ENCODE peak calls at places on chromosomes 6 and 20, in eight cellular contexts. One of them, this sample, is unnamed.

GRCh38 chr6:147999001-147999540 is 343.6 kb upstream of the SASH1 start:
- DNase-seq in CD4-positive, alpha-beta T cell: no peak
- DNase-seq in A673: no peak
- DNase-seq in neural progenitor cell: no peak
- DNase-seq in GM12865: no peak
- DNase-seq in astrocyte: no peak
- DNase-seq in RWPE1: no peak
- DNase-seq in K562: no peak
- DNase-seq in this sample: peak; percentile 6

GRCh38 chr6:145374566-145374965 is 360.8 kb downstream of the EPM2A start:
- DNase-seq in CD4-positive, alpha-beta T cell: no peak
- DNase-seq in A673: no peak
- DNase-seq in neural progenitor cell: no peak
- DNase-seq in GM12865: no peak
- DNase-seq in astrocyte: no peak
- DNase-seq in RWPE1: no peak
- DNase-seq in K562: no peak
- DNase-seq in this sample: no peak

GRCh38 chr20:44941292-44941691 is 18.9 kb downstream of the TOMM34 start:
- DNase-seq in CD4-positive, alpha-beta T cell: no peak
- DNase-seq in A673: no peak
- DNase-seq in neural progenitor cell: no peak
- DNase-seq in GM12865: no peak
- DNase-seq in astrocyte: no peak
- DNase-seq in RWPE1: no peak
- DNase-seq in K562: no peak
- DNase-seq in this sample: no peak

GRCh38 chr20:19998990-19999705 is 18.0 kb upstream of the NAA20 start:
- DNase-seq in CD4-positive, alpha-beta T cell: no peak
- DNase-seq in A673: no peak
- DNase-seq in neural progenitor cell: no peak
- DNase-seq in GM12865: no peak
- DNase-seq in astrocyte: no peak
- DNase-seq in RWPE1: no peak
- DNase-seq in K562: no peak
- DNase-seq in this sample: no peak

GRCh38 chr6:19410477-19410876 is 426.7 kb upstream of the ID4 start:
- DNase-seq in CD4-positive, alpha-beta T cell: no peak
- DNase-seq in A673: no peak
- DNase-seq in neural progenitor cell: no peak
- DNase-seq in GM12865: no peak
- DNase-seq in astrocyte: peak; percentile 88
- DNase-seq in RWPE1: peak; percentile 85
- DNase-seq in K562: no peak
- DNase-seq in this sample: no peak

GRCh38 chr6:144415835-144416237 is 130.7 kb downstream of the UTRN start:
- DNase-seq in CD4-positive, alpha-beta T cell: no peak
- DNase-seq in A673: no peak
- DNase-seq in neural progenitor cell: no peak
- DNase-seq in GM12865: no peak
- DNase-seq in astrocyte: peak; percentile 94
- DNase-seq in RWPE1: peak; percentile 65
- DNase-seq in K562: no peak
- DNase-seq in this sample: no peak

GRCh38 chr6:167826230-167827061 is at the start of gene AFDN:
- DNase-seq in CD4-positive, alpha-beta T cell: peak; percentile 40
- DNase-seq in A673: peak; percentile 80
- DNase-seq in neural progenitor cell: peak; percentile 89
- DNase-seq in GM12865: peak; percentile 74
- DNase-seq in astrocyte: no peak
- DNase-seq in RWPE1: peak; percentile 73
- DNase-seq in K562: peak; percentile 86
- DNase-seq in this sample: no peak

GRCh38 chr20:61493798-61494305 is 241.8 kb downstream of the CDH4 start:
- DNase-seq in CD4-positive, alpha-beta T cell: no peak
- DNase-seq in A673: no peak
- DNase-seq in neural progenitor cell: no peak
- DNase-seq in GM12865: no peak
- DNase-seq in astrocyte: no peak
- DNase-seq in RWPE1: no peak
- DNase-seq in K562: no peak
- DNase-seq in this sample: no peak

GRCh38 chr6:55617272-55617671 is 38.3 kb upstream of the HMGCLL1 start:
- DNase-seq in CD4-positive, alpha-beta T cell: no peak
- DNase-seq in A673: peak; percentile 74
- DNase-seq in neural progenitor cell: peak; percentile 54
- DNase-seq in GM12865: peak; percentile 57
- DNase-seq in astrocyte: peak; percentile 14
- DNase-seq in RWPE1: peak; percentile 7
- DNase-seq in K562: no peak
- DNase-seq in this sample: peak; percentile 51

GRCh38 chr6:139847322-139847797 is 472.9 kb upstream of the CITED2 start:
- DNase-seq in CD4-positive, alpha-beta T cell: no peak
- DNase-seq in A673: no peak
- DNase-seq in neural progenitor cell: no peak
- DNase-seq in GM12865: no peak
- DNase-seq in astrocyte: no peak
- DNase-seq in RWPE1: no peak
- DNase-seq in K562: no peak
- DNase-seq in this sample: no peak

GRCh38 chr6:158361961-158362634 is 49.8 kb downstream of the TULP4 start:
- DNase-seq in CD4-positive, alpha-beta T cell: no peak
- DNase-seq in A673: no peak
- DNase-seq in neural progenitor cell: no peak
- DNase-seq in GM12865: no peak
- DNase-seq in astrocyte: peak; percentile 44
- DNase-seq in RWPE1: no peak
- DNase-seq in K562: no peak
- DNase-seq in this sample: peak; percentile 18

GRCh38 chr20:63115651-63116411 is 100.1 kb downstream of the YTHDF1 start:
- DNase-seq in CD4-positive, alpha-beta T cell: no peak
- DNase-seq in A673: no peak
- DNase-seq in neural progenitor cell: no peak
- DNase-seq in GM12865: no peak
- DNase-seq in astrocyte: no peak
- DNase-seq in RWPE1: no peak
- DNase-seq in K562: no peak
- DNase-seq in this sample: no peak

GRCh38 chr6:131460603-131460995 is 112.4 kb upstream of the ARG1 start:
- DNase-seq in CD4-positive, alpha-beta T cell: no peak
- DNase-seq in A673: peak; percentile 77
- DNase-seq in neural progenitor cell: peak; percentile 56
- DNase-seq in GM12865: no peak
- DNase-seq in astrocyte: peak; percentile 11
- DNase-seq in RWPE1: no peak
- DNase-seq in K562: no peak
- DNase-seq in this sample: no peak

GRCh38 chr6:142644866-142645265 is 300.1 kb downstream of the HIVEP2 start:
- DNase-seq in CD4-positive, alpha-beta T cell: no peak
- DNase-seq in A673: no peak
- DNase-seq in neural progenitor cell: no peak
- DNase-seq in GM12865: no peak
- DNase-seq in astrocyte: no peak
- DNase-seq in RWPE1: no peak
- DNase-seq in K562: no peak
- DNase-seq in this sample: no peak

GRCh38 chr6:127102299-127102698 is 16.2 kb upstream of the RSPO3 start:
- DNase-seq in CD4-positive, alpha-beta T cell: no peak
- DNase-seq in A673: peak; percentile 44
- DNase-seq in neural progenitor cell: no peak
- DNase-seq in GM12865: no peak
- DNase-seq in astrocyte: peak; percentile 85
- DNase-seq in RWPE1: peak; percentile 39
- DNase-seq in K562: no peak
- DNase-seq in this sample: peak; percentile 91

GRCh38 chr6:4944325-4944724 is 59.5 kb downstream of the RPP40 start:
- DNase-seq in CD4-positive, alpha-beta T cell: no peak
- DNase-seq in A673: no peak
- DNase-seq in neural progenitor cell: no peak
- DNase-seq in GM12865: no peak
- DNase-seq in astrocyte: no peak
- DNase-seq in RWPE1: no peak
- DNase-seq in K562: no peak
- DNase-seq in this sample: no peak

GRCh38 chr20:49349678-49350077 is 71.8 kb upstream of the ZNFX1 start:
- DNase-seq in CD4-positive, alpha-beta T cell: no peak
- DNase-seq in A673: no peak
- DNase-seq in neural progenitor cell: no peak
- DNase-seq in GM12865: no peak
- DNase-seq in astrocyte: no peak
- DNase-seq in RWPE1: no peak
- DNase-seq in K562: no peak
- DNase-seq in this sample: no peak

GRCh38 chr6:76631641-76632040 is 559.2 kb upstream of the IMPG1 start:
- DNase-seq in CD4-positive, alpha-beta T cell: no peak
- DNase-seq in A673: no peak
- DNase-seq in neural progenitor cell: no peak
- DNase-seq in GM12865: no peak
- DNase-seq in astrocyte: no peak
- DNase-seq in RWPE1: no peak
- DNase-seq in K562: no peak
- DNase-seq in this sample: no peak

GRCh38 chr6:76634695-76635094 is 562.2 kb upstream of the IMPG1 start:
- DNase-seq in CD4-positive, alpha-beta T cell: no peak
- DNase-seq in A673: no peak
- DNase-seq in neural progenitor cell: no peak
- DNase-seq in GM12865: no peak
- DNase-seq in astrocyte: no peak
- DNase-seq in RWPE1: no peak
- DNase-seq in K562: no peak
- DNase-seq in this sample: no peak

DNA sequence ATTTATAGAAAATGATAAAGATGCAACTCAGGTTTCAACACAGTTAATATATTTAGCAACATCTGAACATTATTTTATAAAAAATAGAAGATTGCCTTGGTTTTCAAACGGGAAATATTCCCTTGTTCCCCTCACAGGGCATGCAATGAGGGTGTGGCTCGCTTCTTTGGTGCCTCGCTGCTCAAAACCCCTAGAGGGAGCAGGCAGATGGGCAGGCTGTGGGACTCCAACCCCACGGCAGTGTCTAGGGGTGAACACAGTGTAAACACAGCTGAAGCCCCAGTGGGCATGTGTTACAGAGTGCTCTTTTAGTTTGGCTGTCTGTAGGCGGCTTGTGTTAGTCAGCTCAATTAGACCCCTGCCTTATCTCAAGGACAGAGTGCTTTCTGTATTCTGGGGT is 560.8 kb upstream of the IMPG1 start:
- DNase-seq in CD4-positive, alpha-beta T cell: no peak
- DNase-seq in A673: no peak
- DNase-seq in neural progenitor cell: peak; percentile 47
- DNase-seq in GM12865: no peak
- DNase-seq in astrocyte: no peak
- DNase-seq in RWPE1: no peak
- DNase-seq in K562: no peak
- DNase-seq in this sample: peak; percentile 9
- TF ChIP-seq CTCF in CD4-positive, alpha-beta T cell: no peak
- TF ChIP-seq CTCF in A673: no peak
- TF ChIP-seq CTCF in neural progenitor cell: peak; percentile 47
- TF ChIP-seq CTCF in GM12865: peak; percentile 5
- TF ChIP-seq CTCF in astrocyte: no peak
- TF ChIP-seq CTCF in RWPE1: no peak
- TF ChIP-seq CTCF in K562: no peak
- TF ChIP-seq CTCF in this sample: peak; percentile 17

GRCh38 chr6:37314803-37315515 is 38.8 kb upstream of the RNF8 start:
- DNase-seq in CD4-positive, alpha-beta T cell: peak; percentile 1
- DNase-seq in A673: peak; percentile 43
- DNase-seq in neural progenitor cell: peak; percentile 59
- DNase-seq in GM12865: peak; percentile 66
- DNase-seq in astrocyte: peak; percentile 26
- DNase-seq in RWPE1: peak; percentile 36
- DNase-seq in K562: peak; percentile 97
- DNase-seq in this sample: peak; percentile 71
- TF ChIP-seq CTCF in CD4-positive, alpha-beta T cell: peak; percentile 46
- TF ChIP-seq CTCF in A673: peak; percentile 71
- TF ChIP-seq CTCF in neural progenitor cell: peak; percentile 62
- TF ChIP-seq CTCF in GM12865: peak; percentile 61
- TF ChIP-seq CTCF in astrocyte: peak; percentile 34
- TF ChIP-seq CTCF in RWPE1: peak; percentile 40
- TF ChIP-seq CTCF in K562: peak; percentile 99
- TF ChIP-seq CTCF in this sample: peak; percentile 64

GRCh38 chr20:6074784-6075183 is 20.9 kb upstream of the LRRN4 start:
- DNase-seq in CD4-positive, alpha-beta T cell: no peak
- DNase-seq in A673: no peak
- DNase-seq in neural progenitor cell: no peak
- DNase-seq in GM12865: no peak
- DNase-seq in astrocyte: no peak
- DNase-seq in RWPE1: no peak
- DNase-seq in K562: no peak
- DNase-seq in this sample: no peak

GRCh38 chr20:6071162-6071695 is 17.4 kb upstream of the LRRN4 start:
- DNase-seq in CD4-positive, alpha-beta T cell: no peak
- DNase-seq in A673: no peak
- DNase-seq in neural progenitor cell: no peak
- DNase-seq in GM12865: no peak
- DNase-seq in astrocyte: no peak
- DNase-seq in RWPE1: no peak
- DNase-seq in K562: no peak
- DNase-seq in this sample: no peak

GRCh38 chr20:6069669-6070068 is 15.8 kb upstream of the LRRN4 start:
- DNase-seq in CD4-positive, alpha-beta T cell: no peak
- DNase-seq in A673: no peak
- DNase-seq in neural progenitor cell: no peak
- DNase-seq in GM12865: no peak
- DNase-seq in astrocyte: no peak
- DNase-seq in RWPE1: no peak
- DNase-seq in K562: no peak
- DNase-seq in this sample: no peak

GRCh38 chr20:6075428-6076219 is 21.8 kb upstream of the LRRN4 start:
- DNase-seq in CD4-positive, alpha-beta T cell: no peak
- DNase-seq in A673: no peak
- DNase-seq in neural progenitor cell: no peak
- DNase-seq in GM12865: no peak
- DNase-seq in astrocyte: peak; percentile 40
- DNase-seq in RWPE1: no peak
- DNase-seq in K562: no peak
- DNase-seq in this sample: no peak

DNA sequence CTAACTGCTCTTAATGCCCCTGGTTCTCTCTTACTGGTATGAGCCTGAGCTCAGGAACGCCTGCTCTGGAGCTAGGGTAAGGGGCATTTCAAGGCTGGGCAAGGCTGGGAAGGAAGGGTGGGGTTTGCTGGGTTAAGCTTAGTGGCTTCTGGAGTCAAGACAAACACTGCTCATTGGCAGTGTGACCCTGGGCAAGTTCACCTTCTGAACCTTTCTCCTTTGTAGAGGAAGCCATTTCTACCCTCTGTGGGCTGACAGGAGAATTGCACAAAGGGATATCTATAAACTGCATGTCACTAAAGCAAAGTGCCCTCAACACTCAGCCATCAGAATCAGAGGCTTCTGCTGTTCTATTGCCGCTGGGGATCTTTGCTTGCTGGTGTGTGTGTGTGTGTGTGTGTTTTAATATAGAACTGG is 20.3 kb upstream of the LRRN4 start:
- DNase-seq in CD4-positive, alpha-beta T cell: no peak
- DNase-seq in A673: peak; percentile 26
- DNase-seq in neural progenitor cell: peak; percentile 18
- DNase-seq in GM12865: peak; percentile 59
- DNase-seq in astrocyte: no peak
- DNase-seq in RWPE1: no peak
- DNase-seq in K562: no peak
- DNase-seq in this sample: peak; percentile 57
- TF ChIP-seq CTCF in CD4-positive, alpha-beta T cell: no peak
- TF ChIP-seq CTCF in A673: peak; percentile 45
- TF ChIP-seq CTCF in neural progenitor cell: peak; percentile 43
- TF ChIP-seq CTCF in GM12865: peak; percentile 50
- TF ChIP-seq CTCF in astrocyte: no peak
- TF ChIP-seq CTCF in RWPE1: no peak
- TF ChIP-seq CTCF in K562: peak; percentile 46
- TF ChIP-seq CTCF in this sample: peak; percentile 47

GRCh38 chr6:3259491-3259958 is 778 bp downstream of the PSMG4 start:
- DNase-seq in CD4-positive, alpha-beta T cell: no peak
- DNase-seq in A673: peak; percentile 67
- DNase-seq in neural progenitor cell: peak; percentile 51
- DNase-seq in GM12865: peak; percentile 55
- DNase-seq in astrocyte: peak; percentile 16
- DNase-seq in RWPE1: peak; percentile 27
- DNase-seq in K562: no peak
- DNase-seq in this sample: peak; percentile 72
- TF ChIP-seq CTCF in CD4-positive, alpha-beta T cell: no peak
- TF ChIP-seq CTCF in A673: peak; percentile 10
- TF ChIP-seq CTCF in neural progenitor cell: no peak
- TF ChIP-seq CTCF in GM12865: no peak
- TF ChIP-seq CTCF in astrocyte: no peak
- TF ChIP-seq CTCF in RWPE1: peak; percentile 11
- TF ChIP-seq CTCF in K562: no peak
- TF ChIP-seq CTCF in this sample: no peak

This sample was measured in NB4.